ENCODE peak calls at places on chromosome 19, in seven cellular contexts. F is pancreas, A is IMR-90, O is RKO, V is fibroblast of the aortic adventitia, P is kidney, M is lower lobe of right lung. Y is an unnamed sample.

GRCh38 chr19:10602330-10603083 is 15.4 kb upstream of the AP1M2 start:
- DNase-seq in A (peak), O (peak), F (peak), P (peak), V (peak), M (peak), Y (peak)

GRCh38 chr19:16001481-16002312 is 52.9 kb downstream of the OR10H4 start:
- DNase-seq in P (no peak), O (no peak), F (no peak), M (no peak), A (peak), V (peak), Y (no peak)

GRCh38 chr19:3499738-3500428 is 591 bp downstream of the DOHH start:
- DNase-seq in P (no peak), M (no peak), A (no peak), F (no peak), O (no peak), V (no peak), Y (no peak)

GRCh38 chr19:1837625-1838105 is 10.6 kb downstream of the REXO1 start:
- DNase-seq in M (no peak), O (no peak), A (no peak), P (no peak), F (peak), V (no peak), Y (no peak)

GRCh38 chr19:18496167-18496979 is 25.5 kb downstream of the ELL start:
- DNase-seq in F (peak), P (peak), A (peak), V (peak), M (peak), O (no peak), Y (no peak)

GRCh38 chr19:3534375-3535234 is 4.4 kb upstream of the TEKTIP1 start:
- DNase-seq in A (no peak), V (no peak), M (no peak), O (no peak), P (peak), F (no peak), Y (no peak)

GRCh38 chr19:18495204-18495911 is 26.5 kb downstream of the ELL start:
- DNase-seq in M (no peak), A (no peak), P (no peak), O (no peak), F (no peak), V (no peak), Y (no peak)

GRCh38 chr19:30648321-30648720 is 276.1 kb downstream of the ZNF536 start:
- DNase-seq in O (peak), P (no peak), M (no peak), V (no peak), F (no peak), A (peak), Y (no peak)

GRCh38 chr19:40754611-40755247 is 3.7 kb downstream of the SNRPA start:
- DNase-seq in M (no peak), P (no peak), F (no peak), A (peak), O (peak), V (no peak), Y (no peak)

GRCh38 chr19:18603958-18604819 is 2.4 kb downstream of the CRLF1 start:
- DNase-seq in F (no peak), O (no peak), P (peak), M (no peak), V (no peak), A (no peak), Y (no peak)

GRCh38 chr19:16715613-16716012 is 4.0 kb upstream of the NWD1 start:
- DNase-seq in V (no peak), P (no peak), A (no peak), M (no peak), F (no peak), O (no peak), Y (no peak)

GRCh38 chr19:13022859-13023636 is 27.8 kb downstream of the NFIX start:
- DNase-seq in M (peak), A (peak), O (no peak), F (no peak), P (peak), V (peak), Y (peak)

GRCh38 chr19:46784262-46785053 is 3.9 kb downstream of the SLC1A5 start:
- DNase-seq in A (peak), M (peak), O (peak), P (peak), F (peak), V (peak), Y (peak)

GRCh38 chr19:43774103-43774939 is 6.5 kb downstream of the KCNN4 start:
- DNase-seq in O (no peak), M (peak), V (peak), A (peak), F (peak), P (no peak), Y (no peak)

GRCh38 chr19:17125052-17125727 is 49.6 kb downstream of the MYO9B start:
- DNase-seq in M (no peak), V (peak), O (no peak), A (peak), P (no peak), F (no peak), Y (no peak)

GRCh38 chr19:7554990-7555864 is 19.7 kb downstream of the PNPLA6 start:
- DNase-seq in P (no peak), A (no peak), F (no peak), M (peak), V (no peak), O (no peak), Y (no peak)

GRCh38 chr19:41328157-41328817 is 18.3 kb downstream of the CCDC97 start:
- DNase-seq in A (peak), V (no peak), M (no peak), O (no peak), P (no peak), F (no peak), Y (no peak)